ENCODE peak calls at places on chromosomes 4 and X, in ten cellular contexts. Z, W, P, X, O, U, V, C, L and H are unnamed samples. For H3K36me3, the result is how much of the 10 kb centered on the place peaks cover.

GRCh38 chr4:54842226-54843055 is 184.7 kb downstream of the KIT start:
- DNase-seq in Z (no peak), W (no peak), P (no peak), X (no peak), O (no peak), U (no peak), V (no peak), C (no peak), L (no peak), H (peak)

GRCh38 chr4:54218736-54219135 is 10.4 kb upstream of the PDGFRA start:
- DNase-seq in Z (peak), W (no peak), P (no peak), X (no peak), O (no peak), U (no peak), V (no peak), C (no peak), L (no peak), H (no peak)

GRCh38 chrX:139826065-139827044 is 106.5 kb downstream of the ATP11C start:
- DNase-seq in Z (peak), W (no peak), P (no peak), X (no peak), O (no peak), U (peak), V (peak), C (no peak), L (no peak), H (peak)

GRCh38 chr4:87506974-87507701 is 22.0 kb downstream of the SPARCL1 start:
- DNase-seq in Z (no peak), W (no peak), P (no peak), X (no peak), O (no peak), U (peak), V (peak), C (no peak), L (no peak), H (peak)

GRCh38 chr4:183505556-183506388 is 914 bp downstream of the ING2 start:
- DNase-seq in Z (peak), W (peak), P (peak), X (peak), O (peak), U (peak), V (peak), C (peak), L (peak), H (peak)

GRCh38 chr4:24001945-24002640 is 112.2 kb upstream of the PPARGC1A start:
- DNase-seq in Z (no peak), W (no peak), P (no peak), X (no peak), O (no peak), U (no peak), V (peak), C (no peak), L (no peak), H (no peak)

GRCh38 chrX:155767101-155767878 is 113.9 kb upstream of the VAMP7 start:
- DNase-seq in Z (peak), W (peak), P (peak), X (peak), O (peak), U (peak), V (peak), C (peak), L (peak), H (peak)

GRCh38 chr4:602559-602942 is 22.8 kb upstream of the PDE6B start:
- DNase-seq in Z (no peak), W (peak), P (peak), X (no peak), O (peak), U (no peak), V (no peak), C (peak), L (peak), H (no peak)

GRCh38 chrX:153882086-153882498 is 3.9 kb downstream of the L1CAM start:
- DNase-seq in Z (no peak), W (no peak), P (peak), X (no peak), O (no peak), U (no peak), V (no peak), C (no peak), L (no peak), H (peak)

GRCh38 chrX:18725316-18725943 is 18.0 kb downstream of the PPEF1 start:
- DNase-seq in Z (no peak), W (no peak), P (no peak), X (no peak), O (no peak), U (no peak), V (no peak), C (no peak), L (peak), H (no peak)

GRCh38 chr4:157907224-157907623 is 265.6 kb downstream of the GASK1B start:
- DNase-seq in Z (no peak), W (no peak), P (no peak), X (no peak), O (no peak), U (no peak), V (no peak), C (no peak), L (no peak), H (no peak)

GRCh38 chrX:8879750-8880149 is 78.6 kb upstream of the FAM9A start:
- DNase-seq in Z (peak), W (peak), P (peak), X (no peak), O (peak), U (no peak), V (no peak), C (no peak), L (peak), H (peak)

GRCh38 chr4:74370912-74371311 is 6.0 kb downstream of the EREG start:
- DNase-seq in Z (peak), W (peak), P (peak), X (no peak), O (peak), U (no peak), V (peak), C (no peak), L (peak), H (peak)

GRCh38 chr4:100736651-100737450 is 219.0 kb upstream of the EMCN start:
- DNase-seq in Z (no peak), W (no peak), P (no peak), X (peak), O (no peak), U (peak), V (peak), C (no peak), L (no peak), H (peak)

GRCh38 chrX:112822892-112823291 is 17.7 kb downstream of the AMOT start:
- DNase-seq in Z (no peak), W (no peak), P (no peak), X (no peak), O (no peak), U (no peak), V (no peak), C (no peak), L (peak), H (no peak)

GRCh38 chrX:134364711-134365110 is 95.3 kb upstream of the HPRT1 start:
- DNase-seq in Z (no peak), W (no peak), P (no peak), X (no peak), O (no peak), U (no peak), V (no peak), C (no peak), L (no peak), H (no peak)

GRCh38 chr4:88866862-88867550 is 169.4 kb upstream of the NAP1L5 start:
- DNase-seq in Z (no peak), W (no peak), P (no peak), X (no peak), O (no peak), U (peak), V (peak), C (no peak), L (no peak), H (no peak)

GRCh38 chr4:184270808-184271413 is 53.2 kb upstream of the ENPP6 start:
- DNase-seq in Z (peak), W (no peak), P (no peak), X (no peak), O (no peak), U (no peak), V (no peak), C (no peak), L (no peak), H (no peak)

GRCh38 chr4:3872834-3873313 is 106.7 kb downstream of the ADRA2C start:
- DNase-seq in Z (peak), W (no peak), P (no peak), X (no peak), O (no peak), U (no peak), V (no peak), C (no peak), L (peak), H (no peak)

GRCh38 chr4:52545099-52546069 is 113.7 kb downstream of the USP46 start:
- DNase-seq in Z (peak), W (peak), P (peak), X (peak), O (peak), U (no peak), V (peak), C (peak), L (peak), H (peak)

GRCh38 chr4:48602222-48602621 is 112.2 kb downstream of the ZAR1 start:
- DNase-seq in Z (no peak), W (no peak), P (no peak), X (no peak), O (no peak), U (peak), V (peak), C (no peak), L (no peak), H (peak)

GRCh38 chrX:26470946-26471345 is 255.0 kb downstream of the MAGEB5 start:
- DNase-seq in Z (no peak), W (no peak), P (no peak), X (no peak), O (no peak), U (no peak), V (no peak), C (no peak), L (no peak), H (no peak)

GRCh38 chr4:79917246-79917645 is 155.8 kb downstream of the ANTXR2 start:
- DNase-seq in Z (peak), W (peak), P (no peak), X (peak), O (peak), U (no peak), V (peak), C (no peak), L (peak), H (peak)

GRCh38 chr4:165301833-165302232 is 25.6 kb upstream of the MSMO1 start:
- DNase-seq in Z (no peak), W (peak), P (no peak), X (no peak), O (no peak), U (no peak), V (peak), C (no peak), L (no peak), H (peak)

GRCh38 chr4:5142726-5143125 is 91.4 kb downstream of the STK32B start:
- DNase-seq in Z (no peak), W (no peak), P (peak), X (peak), O (no peak), U (no peak), V (peak), C (no peak), L (peak), H (peak)

GRCh38 chr4:666436-666810 is 7.7 kb downstream of the ATP5ME start:
- DNase-seq in Z (no peak), W (no peak), P (no peak), X (no peak), O (no peak), U (no peak), V (no peak), C (peak), L (no peak), H (no peak)

GRCh38 chrX:12843668-12844279 is 23.1 kb upstream of the TLR7 start:
- DNase-seq in Z (no peak), W (no peak), P (no peak), X (no peak), O (no peak), U (no peak), V (no peak), C (no peak), L (no peak), H (no peak)

GRCh38 chr4:141654098-141654497 is 17.7 kb downstream of the IL15 start:
- DNase-seq in Z (peak), W (no peak), P (no peak), X (peak), O (peak), U (no peak), V (peak), C (no peak), L (peak), H (peak)

GRCh38 chrX:72714471-72714916 is 388 bp upstream of the PHKA1 start:
- DNase-seq in Z (no peak), W (no peak), P (peak), X (peak), O (peak), U (no peak), V (peak), C (peak), L (peak), H (peak)

GRCh38 chrX:39377773-39378172 is 576.5 kb downstream of the MID1IP1 start:
- DNase-seq in Z (no peak), W (no peak), P (no peak), X (no peak), O (no peak), U (no peak), V (peak), C (no peak), L (no peak), H (no peak)

GRCh38 chrX:16708016-16708415 is 4.5 kb downstream of the CTPS2 start:
- DNase-seq in Z (no peak), W (no peak), P (no peak), X (no peak), O (no peak), U (no peak), V (peak), C (no peak), L (no peak), H (no peak)

GRCh38 chrX:1493877-1494510 is 41.3 kb upstream of the ASMTL start:
- DNase-seq in Z (no peak), W (no peak), P (no peak), X (no peak), O (no peak), U (no peak), V (no peak), C (no peak), L (no peak), H (no peak)

GRCh38 chrX:141175786-141176185 is 1.1 kb downstream of the LDOC1 start:
- DNase-seq in Z (no peak), W (no peak), P (no peak), X (no peak), O (no peak), U (no peak), V (no peak), C (no peak), L (no peak), H (no peak)

GRCh38 chr4:100240008-100240407 is 49.7 kb upstream of the DDIT4L start:
- DNase-seq in Z (no peak), W (no peak), P (no peak), X (peak), O (no peak), U (no peak), V (no peak), C (no peak), L (no peak), H (peak)

GRCh38 chr4:1691737-1692373 is 7.7 kb upstream of the FAM53A start:
- DNase-seq in Z (no peak), W (no peak), P (no peak), X (no peak), O (no peak), U (no peak), V (no peak), C (no peak), L (no peak), H (no peak)

GRCh38 chr4:1693131-1693896 is 9.2 kb upstream of the FAM53A start:
- DNase-seq in Z (peak), W (peak), P (peak), X (peak), O (peak), U (no peak), V (peak), C (peak), L (peak), H (peak)

GRCh38 chr4:1690698-1691097 is 6.6 kb upstream of the FAM53A start:
- DNase-seq in Z (no peak), W (no peak), P (no peak), X (no peak), O (no peak), U (no peak), V (no peak), C (no peak), L (no peak), H (no peak)

DNA sequence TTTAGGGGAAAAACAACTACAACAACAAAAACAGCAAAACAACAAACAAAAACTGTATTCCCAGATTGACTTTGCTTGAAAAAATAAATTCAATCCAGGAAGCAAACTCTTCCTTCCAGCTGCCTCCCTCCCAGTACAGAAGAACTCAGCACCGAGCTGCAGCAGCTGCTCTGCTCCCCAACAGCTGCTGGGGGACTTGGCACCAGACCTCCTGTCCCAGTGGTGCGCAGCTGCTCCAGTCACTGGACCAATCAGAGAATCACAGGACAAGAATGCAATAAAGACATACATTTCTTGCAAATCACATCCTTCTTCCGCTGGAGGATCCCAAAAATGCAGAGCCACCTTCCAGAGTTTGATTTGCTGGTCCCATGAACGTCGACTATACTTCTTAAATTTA is 11.8 kb upstream of the FAM53A start:
- DNase-seq in Z (no peak), W (no peak), P (no peak), X (no peak), O (no peak), U (no peak), V (no peak), C (no peak), L (no peak), H (no peak)
- H3K36me3 ChIP-seq in Z (half or more), W (half or more), P (half or more), X (half or more), O (under half), U (under half), V (under half), C (under half), L (under half), H (half or more)

GRCh38 chr4:82450966-82451755 is 20.8 kb downstream of the ENOPH1 start:
- DNase-seq in Z (no peak), W (no peak), P (peak), X (no peak), O (no peak), U (no peak), V (no peak), C (no peak), L (no peak), H (no peak)
- H3K36me3 ChIP-seq in Z (half or more), W (under half), P (half or more), X (half or more), O (under half), U (under half), V (under half), C (under half), L (half or more), H (half or more)

GRCh38 chrX:15645266-15645665 is 19.3 kb downstream of the CLTRN start:
- DNase-seq in Z (no peak), W (no peak), P (no peak), X (no peak), O (no peak), U (no peak), V (no peak), C (no peak), L (peak), H (no peak)
- H3K36me3 ChIP-seq in Z (under half), W (under half), P (under half), X (under half), O (under half), U (under half), V (under half), C (under half), L (under half), H (under half)

GRCh38 chr4:41686893-41687292 is 61.6 kb downstream of the PHOX2B start:
- DNase-seq in Z (no peak), W (no peak), P (no peak), X (no peak), O (no peak), U (no peak), V (no peak), C (no peak), L (no peak), H (no peak)
- H3K36me3 ChIP-seq in Z (under half), W (under half), P (under half), X (half or more), O (under half), U (under half), V (under half), C (under half), L (under half), H (under half)

DNA sequence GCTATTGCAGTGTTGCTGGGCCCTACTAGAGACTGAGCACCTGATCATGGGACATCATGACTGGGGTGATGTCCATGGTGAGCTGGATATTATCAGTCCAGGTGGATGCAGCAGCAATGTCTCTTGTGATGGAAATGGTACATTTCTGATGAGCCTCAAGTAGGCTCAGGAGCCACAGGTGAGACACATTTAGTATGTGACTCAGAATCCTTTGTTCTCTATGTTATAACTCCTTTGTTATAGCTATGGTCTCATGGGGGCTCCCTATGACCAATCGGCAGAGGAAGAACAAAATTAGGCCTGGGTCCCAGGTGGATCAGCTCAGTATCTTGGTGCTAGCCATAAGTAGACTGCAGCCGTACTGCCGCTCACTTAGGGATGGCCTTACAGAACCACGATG is 107.9 kb upstream of the FAT1 start:
- DNase-seq in Z (no peak), W (no peak), P (no peak), X (no peak), O (no peak), U (no peak), V (no peak), C (no peak), L (no peak), H (no peak)
- H3K36me3 ChIP-seq in Z (under half), W (under half), P (under half), X (under half), O (under half), U (under half), V (under half), C (under half), L (under half), H (under half)

DNA sequence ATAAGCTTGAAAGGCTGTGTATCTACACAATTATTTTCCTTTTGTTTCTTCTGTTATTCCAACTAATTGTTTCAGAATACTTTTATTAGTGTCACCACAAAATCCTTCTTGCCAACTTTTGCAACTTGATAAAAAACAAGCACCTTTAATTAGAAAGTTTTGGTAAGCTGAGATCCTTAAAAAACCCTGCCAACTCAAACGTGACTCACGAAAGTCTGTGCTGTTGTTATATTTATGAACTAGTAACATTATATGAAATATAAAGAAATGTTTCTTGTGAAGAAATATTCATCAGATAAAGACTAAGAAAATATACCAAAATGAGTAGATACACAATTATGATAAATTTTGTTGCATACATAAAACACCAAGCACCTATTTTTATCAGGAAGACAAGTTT is 49.0 kb downstream of the HUWE1 start:
- DNase-seq in Z (no peak), W (no peak), P (no peak), X (no peak), O (no peak), U (no peak), V (no peak), C (no peak), L (no peak), H (no peak)
- H3K36me3 ChIP-seq in Z (half or more), W (under half), P (half or more), X (half or more), O (under half), U (under half), V (under half), C (under half), L (under half), H (under half)